ENCODE peak calls at places on chromosome 11, in four cellular contexts. C is K562, J is GM13977, S is cardiac fibroblast. L is an unnamed sample.
A peak's percentile ranks its signal among the peaks of the same experiment; 100 is the strongest.

GRCh38 chr11:9060700-9061111 is 30.7 kb downstream of the SCUBE2 start:
- DNase-seq in S (no peak), J (peak; percentile 79), C (peak; percentile 47), L (peak; percentile 42)

GRCh38 chr11:71395774-71396173 is 52.4 kb downstream of the DHCR7 start:
- DNase-seq in S (no peak), J (no peak), C (no peak), L (no peak)

GRCh38 chr11:114297806-114298700 is 1.9 kb downstream of the NNMT start:
- DNase-seq in J (no peak), C (peak; percentile 48), S (peak; percentile 67), L (peak; percentile 62)

GRCh38 chr11:120398184-120398583 is 62.0 kb downstream of the ARHGEF12 start:
- DNase-seq in S (peak; percentile 46), J (no peak), C (no peak), L (no peak)

GRCh38 chr11:112785717-112786116 is 175.5 kb upstream of the NCAM1 start:
- DNase-seq in C (no peak), S (peak; percentile 77), J (no peak), L (peak; percentile 35)

GRCh38 chr11:9459573-9460321 is 1.1 kb upstream of the ZNF143 start:
- DNase-seq in J (peak; percentile 22), C (peak; percentile 61), S (peak; percentile 75), L (peak; percentile 45)

GRCh38 chr11:62208785-62209144 is 292 bp downstream of the SCGB2A1 start:
- DNase-seq in J (no peak), C (no peak), S (no peak), L (no peak)

GRCh38 chr11:94048310-94048709 is 27.2 kb downstream of the HEPHL1 start:
- DNase-seq in J (no peak), S (no peak), C (no peak), L (no peak)

GRCh38 chr11:23233075-23233474 is 372.8 kb upstream of the CCDC179 start:
- DNase-seq in J (no peak), S (peak; percentile 76), C (no peak), L (no peak)

GRCh38 chr11:131764126-131764525 is 393.7 kb downstream of the NTM start:
- DNase-seq in J (no peak), S (no peak), C (no peak), L (no peak)

GRCh38 chr11:2891291-2891690 is 5.7 kb upstream of the CDKN1C start:
- DNase-seq in J (no peak), S (no peak), C (peak; percentile 70), L (peak; percentile 27)

GRCh38 chr11:121479839-121480238 is 27.1 kb upstream of the SORL1-AS1 start:
- DNase-seq in J (no peak), S (no peak), C (no peak), L (no peak)

GRCh38 chr11:62466444-62466843 is 47.6 kb downstream of the SCGB1A1 start:
- DNase-seq in J (no peak), C (peak; percentile 59), S (no peak), L (no peak)

GRCh38 chr11:85170184-85170583 is 457.0 kb downstream of the DLG2 start:
- DNase-seq in J (no peak), C (no peak), S (no peak), L (peak; percentile 61)

GRCh38 chr11:44654596-44654995 is 72.2 kb upstream of the TSPAN18 start:
- DNase-seq in S (no peak), J (no peak), C (no peak), L (no peak)

GRCh38 chr11:94151903-94152677 is 23.4 kb downstream of the PANX1 start:
- DNase-seq in C (peak; percentile 71), J (no peak), S (peak; percentile 61), L (peak; percentile 88)

GRCh38 chr11:78319453-78319955 is 98.1 kb downstream of the GAB2 start:
- DNase-seq in J (no peak), S (peak; percentile 23), C (no peak), L (no peak)

GRCh38 chr11:94873910-94874575 is 99.3 kb downstream of the CWC15 start:
- DNase-seq in C (no peak), J (no peak), S (peak; percentile 43), L (no peak)

GRCh38 chr11:78350646-78351165 is 66.9 kb downstream of the GAB2 start:
- DNase-seq in J (no peak), C (peak; percentile 40), S (peak; percentile 80), L (no peak)

GRCh38 chr11:3121931-3122774 is 43.0 kb downstream of the OSBPL5 start:
- DNase-seq in C (no peak), J (no peak), S (no peak), L (no peak)

GRCh38 chr11:47393163-47394049 is 15.0 kb upstream of the SLC39A13 start:
- DNase-seq in S (peak; percentile 40), J (peak; percentile 63), C (peak; percentile 70), L (no peak)

GRCh38 chr11:72578541-72578940 is 95.7 kb downstream of the PDE2A start:
- DNase-seq in J (no peak), C (no peak), S (no peak), L (no peak)

GRCh38 chr11:63919267-63920125 is 2.5 kb upstream of the RCOR2 start:
- DNase-seq in S (no peak), J (no peak), C (peak; percentile 61), L (no peak)

GRCh38 chr11:29616611-29617010 is 400.2 kb downstream of the KCNA4 start:
- DNase-seq in S (peak; percentile 54), C (no peak), J (no peak), L (peak; percentile 14)

GRCh38 chr11:134564472-134565200 is 152.6 kb upstream of the B3GAT1 start:
- DNase-seq in S (no peak), C (no peak), J (no peak), L (no peak)

GRCh38 chr11:61534025-61534900 is 25.7 kb downstream of the LRRC10B start:
- DNase-seq in J (no peak), C (no peak), S (no peak), L (no peak)

GRCh38 chr11:126391970-126392637 is 36.6 kb downstream of the ST3GAL4 start:
- DNase-seq in C (peak; percentile 50), J (no peak), S (peak; percentile 45), L (peak; percentile 35)

GRCh38 chr11:15800121-15800800 is 556.1 kb downstream of the SOX6 start:
- DNase-seq in C (no peak), J (no peak), S (peak; percentile 85), L (peak; percentile 92)

GRCh38 chr11:102730036-102730815 is 5.5 kb upstream of the MMP8 start:
- DNase-seq in S (peak; percentile 5), J (no peak), C (no peak), L (no peak)

GRCh38 chr11:61413496-61413895 is 16.3 kb downstream of the CPSF7 start:
- DNase-seq in C (no peak), J (no peak), S (peak; percentile 29), L (no peak)

GRCh38 chr11:101264303-101264702 is 134.7 kb upstream of the PGR start:
- DNase-seq in S (no peak), C (no peak), J (no peak), L (no peak)

GRCh38 chr11:114129699-114130659 is 70.5 kb downstream of the ZBTB16 start:
- DNase-seq in J (no peak), C (no peak), S (no peak), L (no peak)

GRCh38 chr11:64814712-64815187 is 4.4 kb upstream of the MEN1 start:
- DNase-seq in C (peak; percentile 24), S (no peak), J (no peak), L (no peak)

GRCh38 chr11:3855808-3856491 is 486 bp downstream of the STIM1 start:
- DNase-seq in J (no peak), S (no peak), C (peak; percentile 60), L (peak; percentile 45)

GRCh38 chr11:111726301-111726713 is 39.9 kb downstream of the PPP2R1B start:
- DNase-seq in C (no peak), J (no peak), S (no peak), L (no peak)

GRCh38 chr11:117767071-117767470 is 29.9 kb downstream of the DSCAML1 start:
- DNase-seq in J (no peak), S (no peak), C (no peak), L (no peak)

GRCh38 chr11:103016031-103016430 is 60.5 kb upstream of the MMP13 start:
- DNase-seq in J (no peak), S (no peak), C (no peak), L (no peak)

DNA sequence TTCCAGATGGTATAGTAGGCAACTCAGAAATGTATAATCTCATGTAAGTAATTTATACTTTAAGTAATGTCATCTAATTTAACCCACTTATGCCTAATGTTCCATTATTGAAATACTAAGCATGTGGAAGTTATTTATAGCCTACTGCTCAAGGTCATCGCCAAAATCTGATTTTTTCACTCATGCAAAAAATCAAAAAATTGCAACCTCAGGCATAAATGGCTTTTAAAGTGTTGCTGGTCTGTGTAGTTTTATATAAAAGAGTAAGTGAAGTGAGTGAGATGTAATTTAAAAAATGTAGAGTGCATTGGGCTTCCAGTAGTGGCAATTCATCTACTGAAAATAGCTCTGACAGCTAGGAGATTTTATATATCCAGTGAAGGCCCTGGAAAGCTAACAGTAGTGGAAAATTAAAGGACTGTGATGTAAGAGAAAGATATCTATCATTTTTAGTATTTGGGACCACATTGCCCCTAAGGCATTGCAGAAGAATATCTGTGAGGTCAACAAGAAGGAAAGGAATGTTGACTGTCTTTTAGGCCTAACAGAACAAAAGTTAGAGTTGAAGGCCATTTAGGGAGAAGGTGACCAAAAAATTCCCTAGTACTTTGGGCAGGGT is 624.5 kb upstream of the CHORDC1 start:
- DNase-seq in J (no peak), S (no peak), C (no peak), L (no peak)
- TF ChIP-seq CTCF in J (no peak), S (no peak), C (no peak), L (no peak)

GRCh38 chr11:59423835-59424234 is 2.4 kb downstream of the OR5A2 start:
- DNase-seq in S (no peak), J (no peak), C (no peak), L (no peak)
- TF ChIP-seq CTCF in S (no peak), J (no peak), C (no peak), L (no peak)

GRCh38 chr11:21933095-21933494 is 259.8 kb upstream of the ANO5 start:
- DNase-seq in C (no peak), S (no peak), J (no peak), L (peak; percentile 3)
- TF ChIP-seq CTCF in C (no peak), S (peak; percentile 41), J (peak; percentile 43), L (no peak)

GRCh38 chr11:66003291-66003690 is 988 bp downstream of the BANF1 start:
- DNase-seq in C (no peak), J (no peak), S (no peak), L (no peak)

GRCh38 chr11:66004186-66004585 is 1.9 kb downstream of the BANF1 start:
- DNase-seq in C (no peak), J (no peak), S (no peak), L (no peak)

GRCh38 chr11:66006134-66006890 is 4.0 kb downstream of the BANF1 start:
- DNase-seq in J (no peak), S (no peak), C (no peak), L (no peak)

GRCh38 chr11:66001941-66002647 is at the start of the genes BANF1 and EIF1AD:
- DNase-seq in S (peak; percentile 99), J (peak; percentile 92), C (peak; percentile 99), L (peak; percentile 99)

DNA sequence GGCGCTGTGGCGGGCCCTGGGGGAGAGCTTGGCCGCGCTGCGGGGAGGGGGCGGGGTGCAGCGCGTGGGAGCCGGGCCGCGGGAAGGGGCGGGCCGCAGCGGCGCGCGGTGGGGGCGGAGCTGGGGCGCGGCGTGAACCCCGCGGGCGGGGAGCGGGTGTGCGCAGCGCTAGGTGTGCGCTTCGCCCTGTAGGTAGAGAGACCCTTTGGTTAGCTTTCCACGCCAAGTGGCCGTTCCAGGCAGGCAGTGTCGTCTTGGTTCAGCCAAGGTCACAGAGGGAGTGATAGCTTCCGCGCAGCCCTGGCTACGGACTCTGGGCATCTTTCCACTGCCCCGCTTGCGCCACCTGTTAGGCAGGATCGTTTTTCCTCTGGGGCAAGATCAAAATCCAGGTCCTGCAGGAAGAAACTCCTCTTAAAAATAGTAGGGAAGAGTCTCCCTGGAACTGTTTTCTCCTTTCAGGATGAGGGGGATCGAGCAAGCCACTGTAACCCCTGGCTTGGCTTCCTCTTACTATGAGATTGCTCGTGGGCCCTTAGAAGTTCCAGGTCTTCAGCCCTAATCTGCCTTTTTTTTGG is 434 bp downstream of the BANF1 start:
- DNase-seq in C (no peak), S (peak; percentile 46), J (peak; percentile 85), L (peak; percentile 45)
- TF ChIP-seq CTCF in C (peak; percentile 17), S (peak; percentile 21), J (no peak), L (no peak)